ENCODE peak calls at places on chromosomes 12 and 14, in five cellular contexts. One of them, this sample, is unnamed.

GRCh38 chr14:46048127-46048526 is 603.5 kb downstream of the RPL10L start:
- DNase-seq in stomach: peak
- DNase-seq in T-helper 2 cell: no peak
- DNase-seq in DMS79 treated with DMSO at 0.1 percent for 48 hours: no peak
- DNase-seq in fibroblast of lung: peak
- DNase-seq in this sample: no peak

GRCh38 chr14:103057372-103058208 is at the start of gene CDC42BPB:
- DNase-seq in stomach: peak
- DNase-seq in T-helper 2 cell: peak
- DNase-seq in DMS79 treated with DMSO at 0.1 percent for 48 hours: peak
- DNase-seq in fibroblast of lung: peak
- DNase-seq in this sample: peak

GRCh38 chr12:79023784-79024183 is 159.2 kb downstream of the SYT1 start:
- DNase-seq in stomach: no peak
- DNase-seq in T-helper 2 cell: no peak
- DNase-seq in DMS79 treated with DMSO at 0.1 percent for 48 hours: no peak
- DNase-seq in fibroblast of lung: peak
- DNase-seq in this sample: no peak

GRCh38 chr14:99169776-99170356 is 102.1 kb downstream of the BCL11B start:
- DNase-seq in stomach: peak
- DNase-seq in T-helper 2 cell: no peak
- DNase-seq in DMS79 treated with DMSO at 0.1 percent for 48 hours: no peak
- DNase-seq in fibroblast of lung: no peak
- DNase-seq in this sample: no peak

GRCh38 chr14:103501041-103501870 is 21.4 kb downstream of the CKB start:
- DNase-seq in stomach: no peak
- DNase-seq in T-helper 2 cell: no peak
- DNase-seq in DMS79 treated with DMSO at 0.1 percent for 48 hours: no peak
- DNase-seq in fibroblast of lung: no peak
- DNase-seq in this sample: no peak

GRCh38 chr14:64696355-64696844 is 7.8 kb upstream of the PLEKHG3 start:
- DNase-seq in stomach: no peak
- DNase-seq in T-helper 2 cell: no peak
- DNase-seq in DMS79 treated with DMSO at 0.1 percent for 48 hours: peak
- DNase-seq in fibroblast of lung: no peak
- DNase-seq in this sample: no peak

GRCh38 chr12:24378548-24379011 is 429.1 kb upstream of the SOX5 start:
- DNase-seq in stomach: no peak
- DNase-seq in T-helper 2 cell: no peak
- DNase-seq in DMS79 treated with DMSO at 0.1 percent for 48 hours: no peak
- DNase-seq in fibroblast of lung: peak
- DNase-seq in this sample: peak

GRCh38 chr12:17818931-17819330 is 271.1 kb downstream of the RERGL start:
- DNase-seq in stomach: no peak
- DNase-seq in T-helper 2 cell: no peak
- DNase-seq in DMS79 treated with DMSO at 0.1 percent for 48 hours: no peak
- DNase-seq in fibroblast of lung: no peak
- DNase-seq in this sample: no peak

GRCh38 chr12:69672195-69672594 is 26.9 kb downstream of the BEST3 start:
- DNase-seq in stomach: no peak
- DNase-seq in T-helper 2 cell: no peak
- DNase-seq in DMS79 treated with DMSO at 0.1 percent for 48 hours: no peak
- DNase-seq in fibroblast of lung: no peak
- DNase-seq in this sample: no peak

GRCh38 chr12:75208851-75209781 is 523 bp downstream of the KCNC2 start:
- DNase-seq in stomach: no peak
- DNase-seq in T-helper 2 cell: no peak
- DNase-seq in DMS79 treated with DMSO at 0.1 percent for 48 hours: peak
- DNase-seq in fibroblast of lung: peak
- DNase-seq in this sample: no peak

GRCh38 chr12:121942145-121942718 is 23.8 kb downstream of the CFAP251 start:
- DNase-seq in stomach: no peak
- DNase-seq in T-helper 2 cell: no peak
- DNase-seq in DMS79 treated with DMSO at 0.1 percent for 48 hours: no peak
- DNase-seq in fibroblast of lung: peak
- DNase-seq in this sample: no peak

GRCh38 chr12:58502236-58502635 is 418.1 kb downstream of the LRIG3 start:
- DNase-seq in stomach: no peak
- DNase-seq in T-helper 2 cell: no peak
- DNase-seq in DMS79 treated with DMSO at 0.1 percent for 48 hours: no peak
- DNase-seq in fibroblast of lung: peak
- DNase-seq in this sample: no peak

GRCh38 chr12:53623526-53623925 is 2.7 kb downstream of the ATF7 start:
- DNase-seq in stomach: no peak
- DNase-seq in T-helper 2 cell: no peak
- DNase-seq in DMS79 treated with DMSO at 0.1 percent for 48 hours: no peak
- DNase-seq in fibroblast of lung: peak
- DNase-seq in this sample: no peak

GRCh38 chr14:94341654-94342333 is 18.7 kb upstream of the SERPINA6 start:
- DNase-seq in stomach: no peak
- DNase-seq in T-helper 2 cell: no peak
- DNase-seq in DMS79 treated with DMSO at 0.1 percent for 48 hours: no peak
- DNase-seq in fibroblast of lung: peak
- DNase-seq in this sample: no peak

GRCh38 chr12:25187781-25188180 is 7.2 kb downstream of the DNAI7 start:
- DNase-seq in stomach: no peak
- DNase-seq in T-helper 2 cell: no peak
- DNase-seq in DMS79 treated with DMSO at 0.1 percent for 48 hours: no peak
- DNase-seq in fibroblast of lung: peak
- DNase-seq in this sample: no peak

GRCh38 chr12:50690923-50691322 is 73.0 kb upstream of the ATF1 start:
- DNase-seq in stomach: no peak
- DNase-seq in T-helper 2 cell: no peak
- DNase-seq in DMS79 treated with DMSO at 0.1 percent for 48 hours: no peak
- DNase-seq in fibroblast of lung: peak
- DNase-seq in this sample: no peak

GRCh38 chr12:69007166-69007857 is 74.3 kb upstream of the CPM start:
- DNase-seq in stomach: peak
- DNase-seq in T-helper 2 cell: no peak
- DNase-seq in DMS79 treated with DMSO at 0.1 percent for 48 hours: peak
- DNase-seq in fibroblast of lung: peak
- DNase-seq in this sample: no peak

GRCh38 chr14:73843296-73843695 is 8.3 kb upstream of the PTGR2 start:
- DNase-seq in stomach: no peak
- DNase-seq in T-helper 2 cell: no peak
- DNase-seq in DMS79 treated with DMSO at 0.1 percent for 48 hours: no peak
- DNase-seq in fibroblast of lung: no peak
- DNase-seq in this sample: no peak

GRCh38 chr12:6951551-6952120 is 480 bp downstream of the PTPN6 start:
- DNase-seq in stomach: no peak
- DNase-seq in T-helper 2 cell: no peak
- DNase-seq in DMS79 treated with DMSO at 0.1 percent for 48 hours: no peak
- DNase-seq in fibroblast of lung: no peak
- DNase-seq in this sample: no peak

GRCh38 chr14:22280497-22281321 is 308.3 kb downstream of the DAD1 start:
- DNase-seq in stomach: no peak
- DNase-seq in T-helper 2 cell: no peak
- DNase-seq in DMS79 treated with DMSO at 0.1 percent for 48 hours: no peak
- DNase-seq in fibroblast of lung: no peak
- DNase-seq in this sample: no peak

GRCh38 chr12:101823891-101824290 is 6.9 kb downstream of the GNPTAB start:
- DNase-seq in stomach: peak
- DNase-seq in T-helper 2 cell: peak
- DNase-seq in DMS79 treated with DMSO at 0.1 percent for 48 hours: peak
- DNase-seq in fibroblast of lung: peak
- DNase-seq in this sample: no peak

GRCh38 chr14:68458840-68459469 is 333.9 kb downstream of the ZFP36L1 start:
- DNase-seq in stomach: peak
- DNase-seq in T-helper 2 cell: no peak
- DNase-seq in DMS79 treated with DMSO at 0.1 percent for 48 hours: peak
- DNase-seq in fibroblast of lung: peak
- DNase-seq in this sample: no peak

GRCh38 chr14:35366048-35366428 is 38.5 kb downstream of the NFKBIA start:
- DNase-seq in stomach: no peak
- DNase-seq in T-helper 2 cell: no peak
- DNase-seq in DMS79 treated with DMSO at 0.1 percent for 48 hours: no peak
- DNase-seq in fibroblast of lung: peak
- DNase-seq in this sample: no peak

GRCh38 chr14:23925523-23926075 is 28.0 kb upstream of the DHRS4 start:
- DNase-seq in stomach: no peak
- DNase-seq in T-helper 2 cell: no peak
- DNase-seq in DMS79 treated with DMSO at 0.1 percent for 48 hours: no peak
- DNase-seq in fibroblast of lung: no peak
- DNase-seq in this sample: no peak

GRCh38 chr12:50156641-50157040 is 10.5 kb downstream of the CERS5 start:
- DNase-seq in stomach: no peak
- DNase-seq in T-helper 2 cell: no peak
- DNase-seq in DMS79 treated with DMSO at 0.1 percent for 48 hours: no peak
- DNase-seq in fibroblast of lung: no peak
- DNase-seq in this sample: no peak

GRCh38 chr12:69977991-69978390 is 153.0 kb downstream of the MYRFL start:
- DNase-seq in stomach: no peak
- DNase-seq in T-helper 2 cell: no peak
- DNase-seq in DMS79 treated with DMSO at 0.1 percent for 48 hours: no peak
- DNase-seq in fibroblast of lung: no peak
- DNase-seq in this sample: no peak

GRCh38 chr14:90513151-90514014 is 116.6 kb downstream of the CALM1 start:
- DNase-seq in stomach: peak
- DNase-seq in T-helper 2 cell: no peak
- DNase-seq in DMS79 treated with DMSO at 0.1 percent for 48 hours: peak
- DNase-seq in fibroblast of lung: peak
- DNase-seq in this sample: no peak

GRCh38 chr14:74245292-74245691 is 6.0 kb downstream of the VSX2 start:
- DNase-seq in stomach: no peak
- DNase-seq in T-helper 2 cell: no peak
- DNase-seq in DMS79 treated with DMSO at 0.1 percent for 48 hours: no peak
- DNase-seq in fibroblast of lung: no peak
- DNase-seq in this sample: no peak

GRCh38 chr12:80262372-80263170 is 163.2 kb downstream of the OTOGL start:
- DNase-seq in stomach: no peak
- DNase-seq in T-helper 2 cell: no peak
- DNase-seq in DMS79 treated with DMSO at 0.1 percent for 48 hours: no peak
- DNase-seq in fibroblast of lung: peak
- DNase-seq in this sample: no peak

GRCh38 chr12:15603461-15604085 is 185.6 kb downstream of the EPS8 start:
- DNase-seq in stomach: no peak
- DNase-seq in T-helper 2 cell: no peak
- DNase-seq in DMS79 treated with DMSO at 0.1 percent for 48 hours: peak
- DNase-seq in fibroblast of lung: no peak
- DNase-seq in this sample: no peak

GRCh38 chr14:74846168-74846567 is 29.8 kb downstream of the PROX2 start:
- DNase-seq in stomach: no peak
- DNase-seq in T-helper 2 cell: no peak
- DNase-seq in DMS79 treated with DMSO at 0.1 percent for 48 hours: no peak
- DNase-seq in fibroblast of lung: peak
- DNase-seq in this sample: no peak

GRCh38 chr12:133130808-133131128 is 341 bp downstream of the ZNF10 start:
- DNase-seq in stomach: peak
- DNase-seq in T-helper 2 cell: no peak
- DNase-seq in DMS79 treated with DMSO at 0.1 percent for 48 hours: no peak
- DNase-seq in fibroblast of lung: no peak
- DNase-seq in this sample: no peak

GRCh38 chr12:11347810-11348209 is 37.6 kb upstream of the PRB4 start:
- DNase-seq in stomach: no peak
- DNase-seq in T-helper 2 cell: no peak
- DNase-seq in DMS79 treated with DMSO at 0.1 percent for 48 hours: no peak
- DNase-seq in fibroblast of lung: no peak
- DNase-seq in this sample: no peak

GRCh38 chr12:19390208-19390607 is 49.1 kb upstream of the AEBP2 start:
- DNase-seq in stomach: no peak
- DNase-seq in T-helper 2 cell: no peak
- DNase-seq in DMS79 treated with DMSO at 0.1 percent for 48 hours: no peak
- DNase-seq in fibroblast of lung: peak
- DNase-seq in this sample: no peak

GRCh38 chr12:114673169-114673833 is 10.7 kb downstream of the TBX3 start:
- DNase-seq in stomach: no peak
- DNase-seq in T-helper 2 cell: no peak
- DNase-seq in DMS79 treated with DMSO at 0.1 percent for 48 hours: no peak
- DNase-seq in fibroblast of lung: peak
- DNase-seq in this sample: no peak

GRCh38 chr12:130456375-130457199 is 118.9 kb downstream of the PIWIL1 start:
- DNase-seq in stomach: peak
- DNase-seq in T-helper 2 cell: no peak
- DNase-seq in DMS79 treated with DMSO at 0.1 percent for 48 hours: peak
- DNase-seq in fibroblast of lung: no peak
- DNase-seq in this sample: no peak

GRCh38 chr12:14716848-14717444 is 20.5 kb upstream of the GUCY2C start:
- DNase-seq in stomach: peak
- DNase-seq in T-helper 2 cell: peak
- DNase-seq in DMS79 treated with DMSO at 0.1 percent for 48 hours: no peak
- DNase-seq in fibroblast of lung: peak
- DNase-seq in this sample: no peak

GRCh38 chr14:73455294-73455693 is 3.1 kb downstream of the NUMB start:
- DNase-seq in stomach: no peak
- DNase-seq in T-helper 2 cell: no peak
- DNase-seq in DMS79 treated with DMSO at 0.1 percent for 48 hours: no peak
- DNase-seq in fibroblast of lung: no peak
- DNase-seq in this sample: no peak

This sample was measured in activated B cell treated with CpG ODN at 0.5 μM for 24 hours.